ENCODE peak calls at places on chromosomes 16 and 17, in seven cellular contexts. One of them, this sample, is unnamed.

GRCh38 chr17:68424861-68425260 is 32.4 kb downstream of the WIPI1 start:
- DNase-seq in glutamatergic neuron: no peak
- DNase-seq in nephron progenitor cell: no peak
- DNase-seq in endothelial cell: no peak
- DNase-seq in left ventricle myocardium inferior: no peak
- DNase-seq in right atrium auricular region: no peak
- DNase-seq in AG04450: no peak
- DNase-seq in this sample: no peak

GRCh38 chr16:81448154-81449131 is 3.8 kb downstream of the CMIP start:
- DNase-seq in glutamatergic neuron: peak
- DNase-seq in nephron progenitor cell: peak
- DNase-seq in endothelial cell: no peak
- DNase-seq in left ventricle myocardium inferior: no peak
- DNase-seq in right atrium auricular region: no peak
- DNase-seq in AG04450: no peak
- DNase-seq in this sample: peak

GRCh38 chr16:28126684-28127620 is 63.4 kb upstream of the GSG1L start:
- DNase-seq in glutamatergic neuron: no peak
- DNase-seq in nephron progenitor cell: no peak
- DNase-seq in endothelial cell: no peak
- DNase-seq in left ventricle myocardium inferior: no peak
- DNase-seq in right atrium auricular region: no peak
- DNase-seq in AG04450: no peak
- DNase-seq in this sample: no peak

GRCh38 chr16:65733706-65734105 is 611.8 kb upstream of the CDH11 start:
- DNase-seq in glutamatergic neuron: no peak
- DNase-seq in nephron progenitor cell: no peak
- DNase-seq in endothelial cell: no peak
- DNase-seq in left ventricle myocardium inferior: no peak
- DNase-seq in right atrium auricular region: no peak
- DNase-seq in AG04450: no peak
- DNase-seq in this sample: no peak

GRCh38 chr16:31513126-31513525 is 4.9 kb upstream of the RUSF1 start:
- DNase-seq in glutamatergic neuron: no peak
- DNase-seq in nephron progenitor cell: no peak
- DNase-seq in endothelial cell: no peak
- DNase-seq in left ventricle myocardium inferior: no peak
- DNase-seq in right atrium auricular region: no peak
- DNase-seq in AG04450: no peak
- DNase-seq in this sample: peak

GRCh38 chr16:2507679-2508064 is 6.1 kb upstream of the ATP6V0C start:
- DNase-seq in glutamatergic neuron: no peak
- DNase-seq in nephron progenitor cell: no peak
- DNase-seq in endothelial cell: no peak
- DNase-seq in left ventricle myocardium inferior: peak
- DNase-seq in right atrium auricular region: no peak
- DNase-seq in AG04450: no peak
- DNase-seq in this sample: no peak

GRCh38 chr16:89193021-89193575 is 7.2 kb downstream of the SLC22A31 start:
- DNase-seq in glutamatergic neuron: peak
- DNase-seq in nephron progenitor cell: peak
- DNase-seq in endothelial cell: no peak
- DNase-seq in left ventricle myocardium inferior: peak
- DNase-seq in right atrium auricular region: no peak
- DNase-seq in AG04450: no peak
- DNase-seq in this sample: peak

GRCh38 chr17:9644910-9645751 is at the start of gene USP43:
- DNase-seq in glutamatergic neuron: peak
- DNase-seq in nephron progenitor cell: peak
- DNase-seq in endothelial cell: peak
- DNase-seq in left ventricle myocardium inferior: no peak
- DNase-seq in right atrium auricular region: no peak
- DNase-seq in AG04450: no peak
- DNase-seq in this sample: peak

GRCh38 chr17:8118769-8119574 is 658 bp upstream of the ALOXE3 start:
- DNase-seq in glutamatergic neuron: peak
- DNase-seq in nephron progenitor cell: peak
- DNase-seq in endothelial cell: peak
- DNase-seq in left ventricle myocardium inferior: peak
- DNase-seq in right atrium auricular region: peak
- DNase-seq in AG04450: peak
- DNase-seq in this sample: peak

GRCh38 chr17:63446218-63446980 is at the start of gene CYB561:
- DNase-seq in glutamatergic neuron: peak
- DNase-seq in nephron progenitor cell: peak
- DNase-seq in endothelial cell: peak
- DNase-seq in left ventricle myocardium inferior: peak
- DNase-seq in right atrium auricular region: peak
- DNase-seq in AG04450: no peak
- DNase-seq in this sample: peak

GRCh38 chr16:79784007-79784406 is 183.5 kb upstream of the MAF start:
- DNase-seq in glutamatergic neuron: no peak
- DNase-seq in nephron progenitor cell: no peak
- DNase-seq in endothelial cell: no peak
- DNase-seq in left ventricle myocardium inferior: no peak
- DNase-seq in right atrium auricular region: no peak
- DNase-seq in AG04450: no peak
- DNase-seq in this sample: no peak

GRCh38 chr16:28320023-28320561 is 27.8 kb downstream of the SBK1 start:
- DNase-seq in glutamatergic neuron: no peak
- DNase-seq in nephron progenitor cell: no peak
- DNase-seq in endothelial cell: no peak
- DNase-seq in left ventricle myocardium inferior: no peak
- DNase-seq in right atrium auricular region: no peak
- DNase-seq in AG04450: no peak
- DNase-seq in this sample: no peak

GRCh38 chr17:39668141-39668924 is at the start of gene PNMT:
- DNase-seq in glutamatergic neuron: peak
- DNase-seq in nephron progenitor cell: peak
- DNase-seq in endothelial cell: peak
- DNase-seq in left ventricle myocardium inferior: peak
- DNase-seq in right atrium auricular region: no peak
- DNase-seq in AG04450: no peak
- DNase-seq in this sample: peak

GRCh38 chr17:4032738-4033137 is 68.5 kb upstream of the ATP2A3 start:
- DNase-seq in glutamatergic neuron: no peak
- DNase-seq in nephron progenitor cell: no peak
- DNase-seq in endothelial cell: no peak
- DNase-seq in left ventricle myocardium inferior: no peak
- DNase-seq in right atrium auricular region: no peak
- DNase-seq in AG04450: no peak
- DNase-seq in this sample: no peak

GRCh38 chr17:4023220-4023619 is 59.0 kb upstream of the ATP2A3 start:
- DNase-seq in glutamatergic neuron: no peak
- DNase-seq in nephron progenitor cell: no peak
- DNase-seq in endothelial cell: no peak
- DNase-seq in left ventricle myocardium inferior: no peak
- DNase-seq in right atrium auricular region: no peak
- DNase-seq in AG04450: no peak
- DNase-seq in this sample: no peak

GRCh38 chr17:4026255-4026654 is 62.0 kb upstream of the ATP2A3 start:
- DNase-seq in glutamatergic neuron: no peak
- DNase-seq in nephron progenitor cell: no peak
- DNase-seq in endothelial cell: no peak
- DNase-seq in left ventricle myocardium inferior: no peak
- DNase-seq in right atrium auricular region: no peak
- DNase-seq in AG04450: no peak
- DNase-seq in this sample: no peak

GRCh38 chr17:4032245-4032644 is 68.0 kb upstream of the ATP2A3 start:
- DNase-seq in glutamatergic neuron: no peak
- DNase-seq in nephron progenitor cell: no peak
- DNase-seq in endothelial cell: no peak
- DNase-seq in left ventricle myocardium inferior: no peak
- DNase-seq in right atrium auricular region: no peak
- DNase-seq in AG04450: no peak
- DNase-seq in this sample: no peak

DNA sequence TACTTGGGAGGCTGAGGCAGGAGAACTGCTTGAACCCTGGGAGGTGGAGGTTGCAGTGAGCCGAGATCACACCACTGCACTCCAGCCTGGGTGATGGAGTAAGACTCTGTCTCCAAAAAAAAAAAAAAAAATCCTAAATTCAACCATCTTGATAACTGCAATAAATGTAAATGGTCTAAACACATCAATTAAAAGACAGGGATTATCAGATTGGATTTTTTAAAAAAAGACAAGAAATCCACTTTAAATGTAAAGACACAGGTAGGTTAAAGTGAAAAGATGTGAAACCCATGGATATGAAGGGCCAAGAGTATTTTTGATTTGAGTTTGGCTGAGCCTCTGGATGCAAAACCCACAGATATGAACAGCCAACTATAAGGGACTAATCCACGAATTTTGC is 64.2 kb upstream of the ATP2A3 start:
- DNase-seq in glutamatergic neuron: no peak
- DNase-seq in nephron progenitor cell: no peak
- DNase-seq in endothelial cell: no peak
- DNase-seq in left ventricle myocardium inferior: no peak
- DNase-seq in right atrium auricular region: no peak
- DNase-seq in AG04450: no peak
- DNase-seq in this sample: no peak
- TF ChIP-seq CTCF in glutamatergic neuron: no peak
- TF ChIP-seq CTCF in nephron progenitor cell: no peak
- TF ChIP-seq CTCF in endothelial cell: no peak
- TF ChIP-seq CTCF in left ventricle myocardium inferior: no peak
- TF ChIP-seq CTCF in right atrium auricular region: no peak
- TF ChIP-seq CTCF in AG04450: no peak
- TF ChIP-seq CTCF in this sample: no peak

GRCh38 chr16:69014811-69015210 is 90.6 kb upstream of the HAS3 start:
- DNase-seq in glutamatergic neuron: no peak
- DNase-seq in nephron progenitor cell: no peak
- DNase-seq in endothelial cell: no peak
- DNase-seq in left ventricle myocardium inferior: no peak
- DNase-seq in right atrium auricular region: no peak
- DNase-seq in AG04450: no peak
- DNase-seq in this sample: no peak
- TF ChIP-seq CTCF in glutamatergic neuron: no peak
- TF ChIP-seq CTCF in nephron progenitor cell: no peak
- TF ChIP-seq CTCF in endothelial cell: no peak
- TF ChIP-seq CTCF in left ventricle myocardium inferior: no peak
- TF ChIP-seq CTCF in right atrium auricular region: no peak
- TF ChIP-seq CTCF in AG04450: no peak
- TF ChIP-seq CTCF in this sample: no peak

DNA sequence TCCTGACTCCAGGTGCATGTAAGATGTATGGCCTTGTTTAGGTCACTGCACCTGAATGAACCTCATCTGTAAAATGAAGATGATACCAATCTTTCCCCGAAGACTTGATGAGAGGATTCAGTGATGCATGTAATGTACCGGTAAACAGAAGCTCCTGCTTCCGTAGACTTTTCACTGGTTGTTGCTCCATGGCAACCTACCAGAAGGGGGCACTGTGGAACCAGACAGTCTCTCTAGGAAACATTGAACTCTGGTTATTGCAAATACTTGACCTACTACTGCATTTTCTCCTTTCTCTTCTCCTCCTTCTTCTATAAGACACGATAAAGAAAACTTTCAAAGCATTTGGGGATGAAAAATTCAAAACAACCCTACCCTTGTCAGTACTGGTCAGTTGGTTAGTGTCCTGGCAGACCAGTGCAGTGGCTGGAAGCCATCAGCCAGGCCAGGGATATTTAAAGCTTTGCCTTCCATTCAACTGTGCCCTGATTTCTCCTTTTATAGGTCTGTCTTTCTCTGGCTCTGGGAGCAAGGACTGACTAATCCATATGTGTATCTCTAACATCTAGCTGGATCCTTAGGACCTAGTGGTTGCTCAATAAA is 667.4 kb upstream of the SALL1 start:
- DNase-seq in glutamatergic neuron: peak
- DNase-seq in nephron progenitor cell: peak
- DNase-seq in endothelial cell: peak
- DNase-seq in left ventricle myocardium inferior: peak
- DNase-seq in right atrium auricular region: no peak
- DNase-seq in AG04450: peak
- DNase-seq in this sample: peak
- TF ChIP-seq CTCF in glutamatergic neuron: peak
- TF ChIP-seq CTCF in nephron progenitor cell: peak
- TF ChIP-seq CTCF in endothelial cell: peak
- TF ChIP-seq CTCF in left ventricle myocardium inferior: peak
- TF ChIP-seq CTCF in right atrium auricular region: no peak
- TF ChIP-seq CTCF in AG04450: peak
- TF ChIP-seq CTCF in this sample: peak

GRCh38 chr17:48104440-48104839 is 3.1 kb upstream of the SNX11 start:
- DNase-seq in glutamatergic neuron: no peak
- DNase-seq in nephron progenitor cell: no peak
- DNase-seq in endothelial cell: no peak
- DNase-seq in left ventricle myocardium inferior: no peak
- DNase-seq in right atrium auricular region: no peak
- DNase-seq in AG04450: no peak
- DNase-seq in this sample: no peak

GRCh38 chr17:48103379-48103715 is 2.1 kb upstream of the CBX1 start:
- DNase-seq in glutamatergic neuron: no peak
- DNase-seq in nephron progenitor cell: no peak
- DNase-seq in endothelial cell: no peak
- DNase-seq in left ventricle myocardium inferior: no peak
- DNase-seq in right atrium auricular region: no peak
- DNase-seq in AG04450: no peak
- DNase-seq in this sample: no peak

GRCh38 chr17:48110722-48111121 is 3.2 kb downstream of the SNX11 start:
- DNase-seq in glutamatergic neuron: no peak
- DNase-seq in nephron progenitor cell: no peak
- DNase-seq in endothelial cell: no peak
- DNase-seq in left ventricle myocardium inferior: no peak
- DNase-seq in right atrium auricular region: no peak
- DNase-seq in AG04450: no peak
- DNase-seq in this sample: no peak

GRCh38 chr17:48106802-48107136 is 797 bp upstream of the SNX11 start:
- DNase-seq in glutamatergic neuron: no peak
- DNase-seq in nephron progenitor cell: no peak
- DNase-seq in endothelial cell: no peak
- DNase-seq in left ventricle myocardium inferior: no peak
- DNase-seq in right atrium auricular region: no peak
- DNase-seq in AG04450: no peak
- DNase-seq in this sample: no peak

DNA sequence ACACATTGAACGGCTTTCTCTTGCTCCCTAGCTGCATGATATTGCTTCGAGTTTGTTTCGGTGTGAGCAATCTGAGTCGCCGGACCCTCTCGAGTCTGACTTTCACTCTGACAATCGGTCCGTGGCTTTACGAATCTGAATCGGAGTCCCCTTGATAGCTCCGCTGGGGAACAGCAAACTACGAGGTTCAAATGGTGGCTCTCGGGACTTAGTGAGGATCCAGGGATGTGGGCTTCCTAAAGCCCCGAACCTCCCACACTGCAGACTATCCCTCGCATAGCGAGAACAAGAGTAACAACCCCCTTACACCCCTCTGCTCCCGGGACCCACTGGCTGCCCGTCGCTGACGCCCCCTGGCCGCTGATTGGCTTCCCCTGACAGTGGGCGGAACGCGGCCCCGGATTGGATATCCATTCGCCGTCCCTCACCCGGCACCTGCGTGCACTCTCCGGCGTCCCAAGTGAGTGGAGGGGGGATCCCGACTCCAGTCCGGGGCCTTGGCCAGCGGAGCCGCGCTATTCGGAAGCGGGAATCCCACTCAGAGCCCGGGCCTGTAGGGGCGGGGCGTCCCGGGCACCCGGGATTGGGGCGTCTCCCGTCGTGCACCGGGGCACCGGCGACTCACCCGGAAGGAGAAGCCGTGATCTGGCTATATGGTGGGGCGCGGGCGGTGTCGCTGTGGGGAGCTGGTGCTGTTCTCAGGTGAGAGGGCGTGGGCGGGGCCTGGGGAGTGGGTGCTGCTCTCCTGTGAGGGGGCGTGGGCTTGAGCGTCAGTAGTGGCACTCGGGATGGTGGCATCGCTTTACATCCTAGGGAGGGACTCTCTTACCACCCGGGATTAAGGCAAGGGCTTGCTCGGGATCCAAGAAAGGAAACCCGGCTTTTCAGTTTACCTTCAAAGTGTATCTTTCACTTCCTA is at the start of gene SNX11:
- DNase-seq in glutamatergic neuron: peak
- DNase-seq in nephron progenitor cell: peak
- DNase-seq in endothelial cell: peak
- DNase-seq in left ventricle myocardium inferior: peak
- DNase-seq in right atrium auricular region: peak
- DNase-seq in AG04450: peak
- DNase-seq in this sample: peak
- TF ChIP-seq CTCF in glutamatergic neuron: no peak
- TF ChIP-seq CTCF in nephron progenitor cell: no peak
- TF ChIP-seq CTCF in endothelial cell: no peak
- TF ChIP-seq CTCF in left ventricle myocardium inferior: peak
- TF ChIP-seq CTCF in right atrium auricular region: no peak
- TF ChIP-seq CTCF in AG04450: no peak
- TF ChIP-seq CTCF in this sample: no peak